ENCODE peak calls at places on chromosomes 16 and 17, in six cellular contexts. R, V, G, Q, H and J are unnamed samples.

GRCh38 chr17:72603346-72604242 is 482.8 kb downstream of the SOX9 start:
- DNase-seq in R (no peak), V (no peak), G (no peak), Q (no peak), H (no peak), J (no peak)

GRCh38 chr17:76075364-76076099 is 951 bp downstream of the GALR2 start:
- DNase-seq in R (peak; percentile 81), V (no peak), G (no peak), Q (no peak), H (no peak), J (no peak)

GRCh38 chr17:39152134-39152884 is 872 bp upstream of the PLXDC1 start:
- DNase-seq in R (peak; percentile 62), V (no peak), G (no peak), Q (peak; percentile 28), H (no peak), J (no peak)

GRCh38 chr17:58277726-58278595 is 2.8 kb downstream of the MPO start:
- DNase-seq in R (no peak), V (no peak), G (no peak), Q (no peak), H (peak; percentile 4), J (no peak)

GRCh38 chr16:88591577-88592021 is 21.4 kb downstream of the ZC3H18 start:
- DNase-seq in R (no peak), V (peak; percentile 90), G (no peak), Q (no peak), H (no peak), J (no peak)

GRCh38 chr17:49742256-49742655 is 21.7 kb downstream of the FAM117A start:
- DNase-seq in R (no peak), V (no peak), G (no peak), Q (no peak), H (no peak), J (no peak)

GRCh38 chr17:7854851-7855642 is at the start of gene TMEM88:
- DNase-seq in R (peak; percentile 66), V (no peak), G (no peak), Q (no peak), H (no peak), J (no peak)

GRCh38 chr16:58732545-58733247 is 1.4 kb downstream of the GOT2 start:
- DNase-seq in R (no peak), V (no peak), G (no peak), Q (no peak), H (no peak), J (no peak)

GRCh38 chr17:50620848-50621247 is 13.8 kb upstream of the ABCC3 start:
- DNase-seq in R (peak; percentile 84), V (no peak), G (no peak), Q (no peak), H (no peak), J (no peak)

GRCh38 chr17:55398689-55399088 is 22.9 kb downstream of the MMD start:
- DNase-seq in R (no peak), V (no peak), G (peak; percentile 49), Q (no peak), H (no peak), J (no peak)

GRCh38 chr17:74502866-74503265 is 28.4 kb downstream of the CD300LB start:
- DNase-seq in R (no peak), V (no peak), G (peak; percentile 36), Q (no peak), H (no peak), J (no peak)

GRCh38 chr17:79670537-79671386 is 59.9 kb upstream of the RBFOX3 start:
- DNase-seq in R (no peak), V (no peak), G (no peak), Q (no peak), H (no peak), J (no peak)

GRCh38 chr17:73481672-73482071 is 162.6 kb downstream of the SDK2 start:
- DNase-seq in R (no peak), V (no peak), G (no peak), Q (no peak), H (no peak), J (no peak)

GRCh38 chr17:35510031-35510430 is 27.4 kb downstream of the SLFN12L start:
- DNase-seq in R (no peak), V (no peak), G (no peak), Q (no peak), H (no peak), J (no peak)

GRCh38 chr17:41687828-41688640 is 651 bp upstream of the EIF1 start:
- DNase-seq in R (peak; percentile 48), V (no peak), G (peak; percentile 74), Q (no peak), H (no peak), J (no peak)

GRCh38 chr16:54015147-54015546 is 271.4 kb downstream of the IRX3 start:
- DNase-seq in R (no peak), V (no peak), G (no peak), Q (no peak), H (no peak), J (no peak)

GRCh38 chr16:77298638-77299360 is 99.6 kb downstream of the SYCE1L start:
- DNase-seq in R (no peak), V (no peak), G (no peak), Q (no peak), H (no peak), J (no peak)

GRCh38 chr17:4444782-4445473 is 11.2 kb downstream of the SPNS3 start:
- DNase-seq in R (no peak), V (no peak), G (no peak), Q (no peak), H (no peak), J (no peak)
- TF ChIP-seq ZNF274 in R (no peak), V (no peak), G (no peak), Q (no peak), H (no peak), J (no peak)

GRCh38 chr16:67393111-67393789 is at the start of gene TPPP3:
- DNase-seq in R (peak; percentile 87), V (no peak), G (peak; percentile 77), Q (no peak), H (peak; percentile 95), J (peak; percentile 66)
- TF ChIP-seq ZNF274 in R (no peak), V (no peak), G (no peak), Q (no peak), H (no peak), J (no peak)

GRCh38 chr16:74071996-74072559 is 224.5 kb upstream of the PSMD7 start:
- DNase-seq in R (no peak), V (no peak), G (no peak), Q (no peak), H (no peak), J (no peak)
- TF ChIP-seq ZNF274 in R (no peak), V (no peak), G (no peak), Q (no peak), H (no peak), J (no peak)

GRCh38 chr17:29140631-29141483 is 39.3 kb downstream of the MYO18A start:
- DNase-seq in R (no peak), V (no peak), G (no peak), Q (no peak), H (no peak), J (no peak)
- TF ChIP-seq ZNF274 in R (no peak), V (no peak), G (no peak), Q (no peak), H (no peak), J (no peak)

GRCh38 chr17:66309793-66310192 is 7.4 kb downstream of the PRKCA start:
- DNase-seq in R (no peak), V (no peak), G (no peak), Q (no peak), H (no peak), J (no peak)

GRCh38 chr17:66312912-66313311 is 10.5 kb downstream of the PRKCA start:
- DNase-seq in R (no peak), V (no peak), G (no peak), Q (no peak), H (no peak), J (no peak)

GRCh38 chr17:66308856-66309255 is 6.4 kb downstream of the PRKCA start:
- DNase-seq in R (no peak), V (no peak), G (no peak), Q (no peak), H (no peak), J (no peak)

GRCh38 chr17:66313325-66313724 is 10.9 kb downstream of the PRKCA start:
- DNase-seq in R (no peak), V (no peak), G (no peak), Q (no peak), H (no peak), J (no peak)

DNA sequence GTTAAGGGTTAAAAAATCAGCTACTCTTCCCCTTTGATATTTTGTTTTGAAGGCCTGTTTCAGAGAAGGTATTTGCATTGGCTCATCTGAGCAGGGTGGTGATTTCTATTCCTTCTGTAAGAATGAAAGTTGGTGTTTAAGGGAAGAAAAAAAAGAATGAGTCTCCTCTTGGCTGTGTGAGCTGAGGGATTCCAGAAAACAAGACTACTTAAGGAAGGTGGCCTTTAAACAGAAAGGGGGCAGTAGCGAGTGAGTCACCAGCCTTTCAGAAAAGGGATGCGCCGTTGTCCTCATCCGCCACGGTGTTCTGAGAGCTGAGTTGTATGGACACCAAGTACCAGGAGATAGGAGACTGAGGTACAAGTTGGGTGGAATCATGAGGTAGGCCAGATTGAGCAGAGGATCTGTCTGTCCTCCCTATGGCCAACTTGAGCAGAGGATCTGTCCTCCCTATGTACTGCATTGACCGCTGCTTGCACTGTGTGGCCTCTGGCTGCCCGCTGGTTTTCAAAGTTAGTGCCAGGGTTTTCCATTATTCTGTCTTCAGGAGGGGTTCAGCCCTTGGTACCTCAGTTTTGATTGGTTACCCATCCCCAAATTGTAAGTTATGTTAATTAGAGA is 8.2 kb downstream of the PRKCA start:
- DNase-seq in R (peak; percentile 57), V (no peak), G (no peak), Q (no peak), H (peak; percentile 19), J (no peak)
- TF ChIP-seq ZNF274 in R (no peak), V (no peak), G (no peak), Q (no peak), H (no peak), J (no peak)

GRCh38 chr17:59698143-59698542 is 9.1 kb downstream of the PTRH2 start:
- DNase-seq in R (no peak), V (no peak), G (no peak), Q (no peak), H (no peak), J (no peak)
- TF ChIP-seq ZNF274 in R (no peak), V (no peak), G (no peak), Q (no peak), H (no peak), J (no peak)

GRCh38 chr16:4800290-4801041 is 2.0 kb downstream of the ROGDI start:
- DNase-seq in R (no peak), V (no peak), G (peak; percentile 56), Q (no peak), H (no peak), J (no peak)
- TF ChIP-seq ZNF274 in R (no peak), V (no peak), G (no peak), Q (no peak), H (no peak), J (no peak)